ENCODE peak calls at places on chromosome 12, in five cellular contexts. I is neuronal stem cell, A is IMR-90, T is mesenchymal stem cell, M is trophoblast cell. Y is an unnamed sample.

GRCh38 chr12:121144416-121144914 is 11.8 kb downstream of the P2RX7 start:
- DNase-seq in T (peak), M (no peak), I (no peak), A (peak), Y (no peak)

GRCh38 chr12:58819945-58820344 is 100.4 kb downstream of the LRIG3 start:
- DNase-seq in A (no peak), I (no peak), M (no peak), T (peak), Y (no peak)

GRCh38 chr12:123967121-123967586 is 5.5 kb downstream of the CCDC92 start:
- DNase-seq in T (no peak), M (no peak), A (no peak), I (no peak), Y (no peak)

GRCh38 chr12:124609041-124609984 is 41.9 kb upstream of the NCOR2 start:
- DNase-seq in M (peak), I (no peak), A (peak), T (peak), Y (no peak)

GRCh38 chr12:56900583-56900982 is 33.6 kb downstream of the SDR9C7 start:
- DNase-seq in M (no peak), T (peak), A (peak), I (no peak), Y (no peak)

GRCh38 chr12:4438834-4439596 is 6.6 kb downstream of the FGF6 start:
- DNase-seq in T (no peak), M (no peak), I (no peak), A (no peak), Y (peak)

GRCh38 chr12:10393291-10393690 is 3.5 kb upstream of the KLRK1 start:
- DNase-seq in I (no peak), T (no peak), A (no peak), M (no peak), Y (no peak)

GRCh38 chr12:70292017-70292776 is 49.0 kb downstream of the CNOT2 start:
- DNase-seq in I (no peak), A (no peak), T (no peak), M (peak), Y (no peak)

GRCh38 chr12:109310247-109311125 is 1.4 kb upstream of the FOXN4 start:
- DNase-seq in A (no peak), I (no peak), T (no peak), M (no peak), Y (no peak)

DNA sequence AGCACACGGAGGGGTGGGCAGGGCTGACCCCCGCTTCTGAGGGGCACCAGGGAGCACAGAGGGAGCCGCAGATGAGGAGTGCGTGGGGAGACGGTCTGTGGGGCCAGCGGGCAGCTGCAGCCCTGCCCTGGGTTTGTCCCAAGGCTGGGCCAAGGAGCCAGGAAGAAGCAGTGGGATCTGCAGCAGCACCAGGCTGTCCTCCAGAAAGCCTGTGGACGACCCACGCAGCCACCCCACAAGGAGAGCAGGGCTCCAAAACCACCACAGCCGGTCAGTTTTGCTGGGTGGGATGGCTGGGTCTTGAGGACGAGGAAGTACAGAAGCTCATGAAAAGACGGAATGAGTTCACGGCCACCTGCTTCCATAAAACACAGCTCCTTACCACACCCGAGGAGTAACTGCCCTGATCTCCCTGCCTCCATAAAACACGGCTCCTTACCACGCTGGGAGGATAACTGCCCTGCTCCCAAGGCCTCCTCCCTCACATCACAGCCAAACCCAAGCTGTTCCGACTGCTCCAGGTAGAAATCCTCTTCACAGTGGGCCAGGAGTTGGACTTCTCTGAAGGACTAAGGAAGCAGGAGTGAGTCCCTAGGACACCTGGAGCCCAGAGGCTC is 9.9 kb upstream of the GOLGA3 start:
- DNase-seq in A (no peak), M (no peak), T (no peak), I (no peak), Y (no peak)
- H4K91ac ChIP-seq in A (no peak), M (no peak), T (no peak), I (no peak), Y (no peak)

GRCh38 chr12:132322206-132323132 is 6.9 kb downstream of the GALNT9 start:
- DNase-seq in M (no peak), A (no peak), I (no peak), T (no peak), Y (no peak)
- H3K14ac ChIP-seq in M (no peak), A (no peak), I (peak), T (no peak), Y (no peak)

GRCh38 chr12:2418579-2418978 is 365.8 kb downstream of the CACNA1C start:
- DNase-seq in I (no peak), T (no peak), A (no peak), M (no peak), Y (no peak)
- H4K91ac ChIP-seq in I (no peak), T (no peak), A (no peak), M (no peak), Y (peak)

GRCh38 chr12:100708591-100708990 is 86.0 kb upstream of the ANO4 start:
- DNase-seq in T (no peak), I (no peak), A (no peak), M (no peak), Y (no peak)
- H3K14ac ChIP-seq in T (no peak), I (no peak), A (no peak), M (no peak), Y (no peak)

GRCh38 chr12:46267618-46268348 is 1.1 kb downstream of the SLC38A1 start:
- DNase-seq in M (peak), I (no peak), T (peak), A (peak), Y (peak)
- H4K91ac ChIP-seq in M (peak), I (no peak), T (peak), A (peak), Y (peak)

DNA sequence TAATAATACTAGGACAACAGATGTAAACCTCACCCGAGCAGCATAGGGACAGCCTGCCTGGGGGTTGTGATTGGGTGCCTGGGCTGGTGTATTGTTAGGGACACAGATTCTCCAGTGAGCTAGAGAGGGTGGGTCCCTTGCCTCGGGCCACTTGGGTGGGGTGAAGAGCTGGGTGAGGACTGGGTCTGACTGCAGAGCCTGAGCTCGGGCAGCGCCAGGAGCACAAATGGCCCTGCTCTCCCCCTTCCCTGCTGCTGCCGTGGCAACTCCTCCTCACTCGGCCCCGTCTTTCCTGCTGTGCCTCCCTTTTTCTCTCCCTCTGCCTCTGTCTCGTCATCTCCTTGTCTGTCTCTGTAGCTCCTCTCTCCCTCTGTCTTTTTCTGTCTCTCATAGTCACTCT is 115.4 kb downstream of the GLT1D1 start:
- DNase-seq in M (no peak), T (no peak), A (no peak), I (no peak), Y (no peak)
- H3K14ac ChIP-seq in M (no peak), T (no peak), A (no peak), I (no peak), Y (no peak)

DNA sequence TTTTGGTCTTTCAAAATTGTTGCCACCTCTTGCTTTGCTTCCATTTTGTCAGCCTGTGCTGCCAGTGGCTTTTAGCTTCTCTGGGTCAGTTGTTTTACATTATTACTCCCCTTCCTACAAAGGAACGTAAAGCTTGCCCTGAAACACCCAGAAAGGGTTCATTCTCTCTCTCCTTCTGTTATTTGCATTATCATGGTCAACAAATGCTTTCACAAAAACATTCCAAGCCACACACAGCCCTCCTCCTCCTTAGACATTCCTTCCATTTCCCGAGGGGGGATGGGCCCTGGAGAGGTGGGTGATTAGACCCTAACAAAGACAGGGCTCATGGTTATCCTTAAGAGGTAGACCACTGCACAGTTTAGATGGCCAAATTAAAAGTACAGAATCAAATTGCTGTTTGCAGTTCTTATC is 60.4 kb upstream of the SINHCAF start:
- DNase-seq in T (no peak), I (peak), A (no peak), M (no peak), Y (peak)
- H4K91ac ChIP-seq in T (no peak), I (no peak), A (no peak), M (no peak), Y (peak)

GRCh38 chr12:130705174-130705880 is 10.8 kb downstream of the RIMBP2 start:
- DNase-seq in T (no peak), A (no peak), M (no peak), I (no peak), Y (no peak)
- H3K14ac ChIP-seq in T (no peak), A (no peak), M (no peak), I (no peak), Y (no peak)

DNA sequence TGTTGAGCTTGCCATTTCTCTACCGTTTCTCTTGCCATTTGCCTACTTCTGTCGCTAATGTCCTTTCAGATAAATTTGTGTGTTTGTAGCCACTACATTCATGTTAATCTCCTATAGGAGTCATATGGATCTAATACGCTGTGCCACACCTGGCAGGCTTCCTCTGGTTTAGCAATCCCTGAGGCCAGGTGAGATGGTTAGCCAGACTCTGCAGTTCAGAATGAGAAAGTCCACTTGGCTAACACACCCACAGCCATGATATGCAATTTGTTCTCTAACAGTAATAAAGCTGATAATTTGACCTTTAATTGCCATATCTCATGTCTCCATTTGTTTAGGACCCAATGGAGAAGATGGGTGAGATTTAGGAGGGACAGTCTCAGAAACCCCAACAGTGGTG is 1261.6 kb upstream of the TMEM132C start:
- DNase-seq in I (no peak), A (no peak), M (no peak), T (no peak), Y (no peak)
- H4K91ac ChIP-seq in I (no peak), A (no peak), M (no peak), T (no peak), Y (no peak)

DNA sequence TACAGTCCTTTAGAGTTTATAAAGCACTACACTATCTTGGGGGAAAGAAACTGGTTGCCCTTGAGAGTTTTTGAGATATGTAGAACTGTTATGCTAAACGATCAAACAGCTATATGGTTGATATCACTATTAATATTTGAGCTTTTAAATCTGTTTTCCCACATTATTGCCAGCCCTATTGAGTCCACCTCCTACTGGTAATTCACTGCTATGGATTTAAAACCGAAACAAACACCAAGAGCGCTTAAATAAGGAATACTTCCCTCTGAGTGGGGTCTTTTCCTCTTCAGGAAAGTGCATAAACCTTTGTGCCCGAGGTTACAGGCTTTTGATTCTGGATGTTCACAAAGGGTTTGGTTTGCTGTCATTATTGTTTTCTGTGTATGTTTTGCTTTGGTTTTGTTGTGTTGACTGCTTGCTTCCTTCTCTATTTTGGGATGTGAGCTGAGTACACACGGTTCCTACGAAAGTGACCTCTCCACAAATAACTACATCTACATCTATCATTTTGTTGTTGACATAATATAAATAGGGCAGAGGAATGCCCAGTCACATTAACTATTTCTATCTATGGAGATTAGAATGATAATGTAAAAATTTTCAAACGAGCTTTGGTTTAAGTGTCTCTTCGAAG is 44.8 kb downstream of the LGR5 start:
- DNase-seq in A (no peak), M (no peak), I (no peak), T (no peak), Y (no peak)
- H3K14ac ChIP-seq in A (no peak), M (no peak), I (no peak), T (no peak), Y (no peak)